ENCODE peak calls at places on chromosomes 2 and 18, in seven cellular contexts. One of them, this sample, is unnamed.

GRCh38 chr2:226885769-226886435 is 50.0 kb downstream of the RHBDD1 start:
- DNase-seq in HFF-Myc: no peak
- DNase-seq in activated CD4-positive, alpha-beta T cell treated with anti-CD3 and anti-CD28 coated beads for 24 hours: no peak
- DNase-seq in posterior cingulate gyrus: no peak
- DNase-seq in retina: no peak
- DNase-seq in activated CD4-positive, alpha-beta memory T cell treated with anti-CD3 and anti-CD28 coated beads, Interleukin-2, amount 10 ng/mL, durations not matched to agents 7 days and 5 days: no peak
- DNase-seq in stimulated activated naive B cell treated with anti-CD40 and anti-IgM and Interleukin-4, amounts not matched to agents 10 μg/mL and 1 μg/mL and 100 μg/mL, for 72 hours: no peak
- DNase-seq in this sample: no peak

GRCh38 chr2:101546376-101547058 is 71.6 kb upstream of the RFX8 start:
- DNase-seq in HFF-Myc: no peak
- DNase-seq in activated CD4-positive, alpha-beta T cell treated with anti-CD3 and anti-CD28 coated beads for 24 hours: no peak
- DNase-seq in posterior cingulate gyrus: no peak
- DNase-seq in retina: no peak
- DNase-seq in activated CD4-positive, alpha-beta memory T cell treated with anti-CD3 and anti-CD28 coated beads, Interleukin-2, amount 10 ng/mL, durations not matched to agents 7 days and 5 days: no peak
- DNase-seq in stimulated activated naive B cell treated with anti-CD40 and anti-IgM and Interleukin-4, amounts not matched to agents 10 μg/mL and 1 μg/mL and 100 μg/mL, for 72 hours: no peak
- DNase-seq in this sample: no peak

GRCh38 chr18:44823782-44824181 is 143.1 kb downstream of the SETBP1 start:
- DNase-seq in HFF-Myc: no peak
- DNase-seq in activated CD4-positive, alpha-beta T cell treated with anti-CD3 and anti-CD28 coated beads for 24 hours: no peak
- DNase-seq in posterior cingulate gyrus: no peak
- DNase-seq in retina: no peak
- DNase-seq in activated CD4-positive, alpha-beta memory T cell treated with anti-CD3 and anti-CD28 coated beads, Interleukin-2, amount 10 ng/mL, durations not matched to agents 7 days and 5 days: no peak
- DNase-seq in stimulated activated naive B cell treated with anti-CD40 and anti-IgM and Interleukin-4, amounts not matched to agents 10 μg/mL and 1 μg/mL and 100 μg/mL, for 72 hours: no peak
- DNase-seq in this sample: no peak

GRCh38 chr2:100126897-100127401 is 15.4 kb downstream of the AFF3 start:
- DNase-seq in HFF-Myc: no peak
- DNase-seq in activated CD4-positive, alpha-beta T cell treated with anti-CD3 and anti-CD28 coated beads for 24 hours: no peak
- DNase-seq in posterior cingulate gyrus: no peak
- DNase-seq in retina: peak; percentile 17
- DNase-seq in activated CD4-positive, alpha-beta memory T cell treated with anti-CD3 and anti-CD28 coated beads, Interleukin-2, amount 10 ng/mL, durations not matched to agents 7 days and 5 days: no peak
- DNase-seq in stimulated activated naive B cell treated with anti-CD40 and anti-IgM and Interleukin-4, amounts not matched to agents 10 μg/mL and 1 μg/mL and 100 μg/mL, for 72 hours: no peak
- DNase-seq in this sample: no peak

GRCh38 chr2:14231499-14231898 is 401.0 kb upstream of the LRATD1 start:
- DNase-seq in HFF-Myc: no peak
- DNase-seq in activated CD4-positive, alpha-beta T cell treated with anti-CD3 and anti-CD28 coated beads for 24 hours: no peak
- DNase-seq in posterior cingulate gyrus: no peak
- DNase-seq in retina: no peak
- DNase-seq in activated CD4-positive, alpha-beta memory T cell treated with anti-CD3 and anti-CD28 coated beads, Interleukin-2, amount 10 ng/mL, durations not matched to agents 7 days and 5 days: no peak
- DNase-seq in stimulated activated naive B cell treated with anti-CD40 and anti-IgM and Interleukin-4, amounts not matched to agents 10 μg/mL and 1 μg/mL and 100 μg/mL, for 72 hours: no peak
- DNase-seq in this sample: no peak

GRCh38 chr2:102100371-102101096 is 42.0 kb upstream of the IL1R1 start:
- DNase-seq in HFF-Myc: no peak
- DNase-seq in activated CD4-positive, alpha-beta T cell treated with anti-CD3 and anti-CD28 coated beads for 24 hours: no peak
- DNase-seq in posterior cingulate gyrus: no peak
- DNase-seq in retina: no peak
- DNase-seq in activated CD4-positive, alpha-beta memory T cell treated with anti-CD3 and anti-CD28 coated beads, Interleukin-2, amount 10 ng/mL, durations not matched to agents 7 days and 5 days: no peak
- DNase-seq in stimulated activated naive B cell treated with anti-CD40 and anti-IgM and Interleukin-4, amounts not matched to agents 10 μg/mL and 1 μg/mL and 100 μg/mL, for 72 hours: no peak
- DNase-seq in this sample: no peak

GRCh38 chr2:240480834-240481623 is 45.6 kb downstream of the GPC1 start:
- DNase-seq in HFF-Myc: no peak
- DNase-seq in activated CD4-positive, alpha-beta T cell treated with anti-CD3 and anti-CD28 coated beads for 24 hours: no peak
- DNase-seq in posterior cingulate gyrus: no peak
- DNase-seq in retina: no peak
- DNase-seq in activated CD4-positive, alpha-beta memory T cell treated with anti-CD3 and anti-CD28 coated beads, Interleukin-2, amount 10 ng/mL, durations not matched to agents 7 days and 5 days: peak; percentile 9
- DNase-seq in stimulated activated naive B cell treated with anti-CD40 and anti-IgM and Interleukin-4, amounts not matched to agents 10 μg/mL and 1 μg/mL and 100 μg/mL, for 72 hours: no peak
- DNase-seq in this sample: no peak

GRCh38 chr18:77608807-77609206 is 359.2 kb downstream of the GALR1 start:
- DNase-seq in HFF-Myc: no peak
- DNase-seq in activated CD4-positive, alpha-beta T cell treated with anti-CD3 and anti-CD28 coated beads for 24 hours: no peak
- DNase-seq in posterior cingulate gyrus: no peak
- DNase-seq in retina: no peak
- DNase-seq in activated CD4-positive, alpha-beta memory T cell treated with anti-CD3 and anti-CD28 coated beads, Interleukin-2, amount 10 ng/mL, durations not matched to agents 7 days and 5 days: no peak
- DNase-seq in stimulated activated naive B cell treated with anti-CD40 and anti-IgM and Interleukin-4, amounts not matched to agents 10 μg/mL and 1 μg/mL and 100 μg/mL, for 72 hours: no peak
- DNase-seq in this sample: no peak

GRCh38 chr2:181457121-181457740 is at the start of gene ITGA4:
- DNase-seq in HFF-Myc: peak; percentile 39
- DNase-seq in activated CD4-positive, alpha-beta T cell treated with anti-CD3 and anti-CD28 coated beads for 24 hours: peak; percentile 73
- DNase-seq in posterior cingulate gyrus: peak; percentile 35
- DNase-seq in retina: peak; percentile 92
- DNase-seq in activated CD4-positive, alpha-beta memory T cell treated with anti-CD3 and anti-CD28 coated beads, Interleukin-2, amount 10 ng/mL, durations not matched to agents 7 days and 5 days: peak; percentile 90
- DNase-seq in stimulated activated naive B cell treated with anti-CD40 and anti-IgM and Interleukin-4, amounts not matched to agents 10 μg/mL and 1 μg/mL and 100 μg/mL, for 72 hours: peak; percentile 85
- DNase-seq in this sample: peak; percentile 61

GRCh38 chr2:26721267-26722032 is 28.9 kb downstream of the KCNK3 start:
- DNase-seq in HFF-Myc: no peak
- DNase-seq in activated CD4-positive, alpha-beta T cell treated with anti-CD3 and anti-CD28 coated beads for 24 hours: no peak
- DNase-seq in posterior cingulate gyrus: no peak
- DNase-seq in retina: peak; percentile 62
- DNase-seq in activated CD4-positive, alpha-beta memory T cell treated with anti-CD3 and anti-CD28 coated beads, Interleukin-2, amount 10 ng/mL, durations not matched to agents 7 days and 5 days: no peak
- DNase-seq in stimulated activated naive B cell treated with anti-CD40 and anti-IgM and Interleukin-4, amounts not matched to agents 10 μg/mL and 1 μg/mL and 100 μg/mL, for 72 hours: no peak
- DNase-seq in this sample: no peak

GRCh38 chr2:23520256-23520655 is 135.3 kb downstream of the KLHL29 start:
- DNase-seq in HFF-Myc: no peak
- DNase-seq in activated CD4-positive, alpha-beta T cell treated with anti-CD3 and anti-CD28 coated beads for 24 hours: no peak
- DNase-seq in posterior cingulate gyrus: no peak
- DNase-seq in retina: no peak
- DNase-seq in activated CD4-positive, alpha-beta memory T cell treated with anti-CD3 and anti-CD28 coated beads, Interleukin-2, amount 10 ng/mL, durations not matched to agents 7 days and 5 days: no peak
- DNase-seq in stimulated activated naive B cell treated with anti-CD40 and anti-IgM and Interleukin-4, amounts not matched to agents 10 μg/mL and 1 μg/mL and 100 μg/mL, for 72 hours: no peak
- DNase-seq in this sample: no peak

GRCh38 chr2:121335294-121336290 is 50.6 kb upstream of the TFCP2L1 start:
- DNase-seq in HFF-Myc: no peak
- DNase-seq in activated CD4-positive, alpha-beta T cell treated with anti-CD3 and anti-CD28 coated beads for 24 hours: no peak
- DNase-seq in posterior cingulate gyrus: no peak
- DNase-seq in retina: no peak
- DNase-seq in activated CD4-positive, alpha-beta memory T cell treated with anti-CD3 and anti-CD28 coated beads, Interleukin-2, amount 10 ng/mL, durations not matched to agents 7 days and 5 days: no peak
- DNase-seq in stimulated activated naive B cell treated with anti-CD40 and anti-IgM and Interleukin-4, amounts not matched to agents 10 μg/mL and 1 μg/mL and 100 μg/mL, for 72 hours: no peak
- DNase-seq in this sample: no peak

GRCh38 chr2:109185801-109186570 is 57.0 kb downstream of the SH3RF3 start:
- DNase-seq in HFF-Myc: no peak
- DNase-seq in activated CD4-positive, alpha-beta T cell treated with anti-CD3 and anti-CD28 coated beads for 24 hours: no peak
- DNase-seq in posterior cingulate gyrus: no peak
- DNase-seq in retina: no peak
- DNase-seq in activated CD4-positive, alpha-beta memory T cell treated with anti-CD3 and anti-CD28 coated beads, Interleukin-2, amount 10 ng/mL, durations not matched to agents 7 days and 5 days: no peak
- DNase-seq in stimulated activated naive B cell treated with anti-CD40 and anti-IgM and Interleukin-4, amounts not matched to agents 10 μg/mL and 1 μg/mL and 100 μg/mL, for 72 hours: no peak
- DNase-seq in this sample: no peak

GRCh38 chr2:146837857-146838256 is 1007.0 kb upstream of the ACVR2A start:
- DNase-seq in HFF-Myc: no peak
- DNase-seq in activated CD4-positive, alpha-beta T cell treated with anti-CD3 and anti-CD28 coated beads for 24 hours: no peak
- DNase-seq in posterior cingulate gyrus: no peak
- DNase-seq in retina: no peak
- DNase-seq in activated CD4-positive, alpha-beta memory T cell treated with anti-CD3 and anti-CD28 coated beads, Interleukin-2, amount 10 ng/mL, durations not matched to agents 7 days and 5 days: no peak
- DNase-seq in stimulated activated naive B cell treated with anti-CD40 and anti-IgM and Interleukin-4, amounts not matched to agents 10 μg/mL and 1 μg/mL and 100 μg/mL, for 72 hours: no peak
- DNase-seq in this sample: no peak

GRCh38 chr18:21599585-21600525 is 649 bp downstream of the ESCO1 start:
- DNase-seq in HFF-Myc: peak; percentile 2
- DNase-seq in activated CD4-positive, alpha-beta T cell treated with anti-CD3 and anti-CD28 coated beads for 24 hours: peak; percentile 31
- DNase-seq in posterior cingulate gyrus: peak; percentile 27
- DNase-seq in retina: no peak
- DNase-seq in activated CD4-positive, alpha-beta memory T cell treated with anti-CD3 and anti-CD28 coated beads, Interleukin-2, amount 10 ng/mL, durations not matched to agents 7 days and 5 days: peak; percentile 28
- DNase-seq in stimulated activated naive B cell treated with anti-CD40 and anti-IgM and Interleukin-4, amounts not matched to agents 10 μg/mL and 1 μg/mL and 100 μg/mL, for 72 hours: no peak
- DNase-seq in this sample: no peak

GRCh38 chr2:222334914-222335313 is 36.1 kb upstream of the PAX3 start:
- DNase-seq in HFF-Myc: no peak
- DNase-seq in activated CD4-positive, alpha-beta T cell treated with anti-CD3 and anti-CD28 coated beads for 24 hours: no peak
- DNase-seq in posterior cingulate gyrus: no peak
- DNase-seq in retina: no peak
- DNase-seq in activated CD4-positive, alpha-beta memory T cell treated with anti-CD3 and anti-CD28 coated beads, Interleukin-2, amount 10 ng/mL, durations not matched to agents 7 days and 5 days: no peak
- DNase-seq in stimulated activated naive B cell treated with anti-CD40 and anti-IgM and Interleukin-4, amounts not matched to agents 10 μg/mL and 1 μg/mL and 100 μg/mL, for 72 hours: no peak
- DNase-seq in this sample: no peak

GRCh38 chr2:160266078-160266551 is 66.0 kb upstream of the ITGB6 start:
- DNase-seq in HFF-Myc: no peak
- DNase-seq in activated CD4-positive, alpha-beta T cell treated with anti-CD3 and anti-CD28 coated beads for 24 hours: no peak
- DNase-seq in posterior cingulate gyrus: no peak
- DNase-seq in retina: no peak
- DNase-seq in activated CD4-positive, alpha-beta memory T cell treated with anti-CD3 and anti-CD28 coated beads, Interleukin-2, amount 10 ng/mL, durations not matched to agents 7 days and 5 days: no peak
- DNase-seq in stimulated activated naive B cell treated with anti-CD40 and anti-IgM and Interleukin-4, amounts not matched to agents 10 μg/mL and 1 μg/mL and 100 μg/mL, for 72 hours: no peak
- DNase-seq in this sample: no peak

GRCh38 chr18:10234281-10234680 is 220.2 kb upstream of the APCDD1 start:
- DNase-seq in HFF-Myc: no peak
- DNase-seq in activated CD4-positive, alpha-beta T cell treated with anti-CD3 and anti-CD28 coated beads for 24 hours: no peak
- DNase-seq in posterior cingulate gyrus: no peak
- DNase-seq in retina: no peak
- DNase-seq in activated CD4-positive, alpha-beta memory T cell treated with anti-CD3 and anti-CD28 coated beads, Interleukin-2, amount 10 ng/mL, durations not matched to agents 7 days and 5 days: no peak
- DNase-seq in stimulated activated naive B cell treated with anti-CD40 and anti-IgM and Interleukin-4, amounts not matched to agents 10 μg/mL and 1 μg/mL and 100 μg/mL, for 72 hours: no peak
- DNase-seq in this sample: no peak

GRCh38 chr2:236818281-236819045 is 248.8 kb downstream of the ACKR3 start:
- DNase-seq in HFF-Myc: no peak
- DNase-seq in activated CD4-positive, alpha-beta T cell treated with anti-CD3 and anti-CD28 coated beads for 24 hours: no peak
- DNase-seq in posterior cingulate gyrus: no peak
- DNase-seq in retina: no peak
- DNase-seq in activated CD4-positive, alpha-beta memory T cell treated with anti-CD3 and anti-CD28 coated beads, Interleukin-2, amount 10 ng/mL, durations not matched to agents 7 days and 5 days: no peak
- DNase-seq in stimulated activated naive B cell treated with anti-CD40 and anti-IgM and Interleukin-4, amounts not matched to agents 10 μg/mL and 1 μg/mL and 100 μg/mL, for 72 hours: no peak
- DNase-seq in this sample: no peak

GRCh38 chr2:54401592-54401991 is 54.5 kb upstream of the SPTBN1 start:
- DNase-seq in HFF-Myc: no peak
- DNase-seq in activated CD4-positive, alpha-beta T cell treated with anti-CD3 and anti-CD28 coated beads for 24 hours: no peak
- DNase-seq in posterior cingulate gyrus: no peak
- DNase-seq in retina: no peak
- DNase-seq in activated CD4-positive, alpha-beta memory T cell treated with anti-CD3 and anti-CD28 coated beads, Interleukin-2, amount 10 ng/mL, durations not matched to agents 7 days and 5 days: no peak
- DNase-seq in stimulated activated naive B cell treated with anti-CD40 and anti-IgM and Interleukin-4, amounts not matched to agents 10 μg/mL and 1 μg/mL and 100 μg/mL, for 72 hours: no peak
- DNase-seq in this sample: no peak

GRCh38 chr18:11747731-11748130 is 58.7 kb downstream of the GNAL start:
- DNase-seq in HFF-Myc: no peak
- DNase-seq in activated CD4-positive, alpha-beta T cell treated with anti-CD3 and anti-CD28 coated beads for 24 hours: no peak
- DNase-seq in posterior cingulate gyrus: no peak
- DNase-seq in retina: peak; percentile 31
- DNase-seq in activated CD4-positive, alpha-beta memory T cell treated with anti-CD3 and anti-CD28 coated beads, Interleukin-2, amount 10 ng/mL, durations not matched to agents 7 days and 5 days: no peak
- DNase-seq in stimulated activated naive B cell treated with anti-CD40 and anti-IgM and Interleukin-4, amounts not matched to agents 10 μg/mL and 1 μg/mL and 100 μg/mL, for 72 hours: no peak
- DNase-seq in this sample: no peak

GRCh38 chr2:27324720-27325119 is 1.8 kb upstream of the MPV17 start:
- DNase-seq in HFF-Myc: no peak
- DNase-seq in activated CD4-positive, alpha-beta T cell treated with anti-CD3 and anti-CD28 coated beads for 24 hours: no peak
- DNase-seq in posterior cingulate gyrus: no peak
- DNase-seq in retina: no peak
- DNase-seq in activated CD4-positive, alpha-beta memory T cell treated with anti-CD3 and anti-CD28 coated beads, Interleukin-2, amount 10 ng/mL, durations not matched to agents 7 days and 5 days: no peak
- DNase-seq in stimulated activated naive B cell treated with anti-CD40 and anti-IgM and Interleukin-4, amounts not matched to agents 10 μg/mL and 1 μg/mL and 100 μg/mL, for 72 hours: no peak
- DNase-seq in this sample: no peak

GRCh38 chr18:801137-801536 is 10.9 kb downstream of the YES1 start:
- DNase-seq in HFF-Myc: no peak
- DNase-seq in activated CD4-positive, alpha-beta T cell treated with anti-CD3 and anti-CD28 coated beads for 24 hours: no peak
- DNase-seq in posterior cingulate gyrus: no peak
- DNase-seq in retina: no peak
- DNase-seq in activated CD4-positive, alpha-beta memory T cell treated with anti-CD3 and anti-CD28 coated beads, Interleukin-2, amount 10 ng/mL, durations not matched to agents 7 days and 5 days: no peak
- DNase-seq in stimulated activated naive B cell treated with anti-CD40 and anti-IgM and Interleukin-4, amounts not matched to agents 10 μg/mL and 1 μg/mL and 100 μg/mL, for 72 hours: no peak
- DNase-seq in this sample: no peak

GRCh38 chr2:79741044-79741443 is 228.2 kb downstream of the CTNNA2 start:
- DNase-seq in HFF-Myc: no peak
- DNase-seq in activated CD4-positive, alpha-beta T cell treated with anti-CD3 and anti-CD28 coated beads for 24 hours: no peak
- DNase-seq in posterior cingulate gyrus: no peak
- DNase-seq in retina: no peak
- DNase-seq in activated CD4-positive, alpha-beta memory T cell treated with anti-CD3 and anti-CD28 coated beads, Interleukin-2, amount 10 ng/mL, durations not matched to agents 7 days and 5 days: no peak
- DNase-seq in stimulated activated naive B cell treated with anti-CD40 and anti-IgM and Interleukin-4, amounts not matched to agents 10 μg/mL and 1 μg/mL and 100 μg/mL, for 72 hours: no peak
- DNase-seq in this sample: no peak

GRCh38 chr2:71814885-71815284 is 332.8 kb downstream of the CYP26B1 start:
- DNase-seq in HFF-Myc: no peak
- DNase-seq in activated CD4-positive, alpha-beta T cell treated with anti-CD3 and anti-CD28 coated beads for 24 hours: no peak
- DNase-seq in posterior cingulate gyrus: no peak
- DNase-seq in retina: no peak
- DNase-seq in activated CD4-positive, alpha-beta memory T cell treated with anti-CD3 and anti-CD28 coated beads, Interleukin-2, amount 10 ng/mL, durations not matched to agents 7 days and 5 days: no peak
- DNase-seq in stimulated activated naive B cell treated with anti-CD40 and anti-IgM and Interleukin-4, amounts not matched to agents 10 μg/mL and 1 μg/mL and 100 μg/mL, for 72 hours: no peak
- DNase-seq in this sample: no peak

GRCh38 chr2:105450495-105450894 is 51.6 kb upstream of the FHL2 start:
- DNase-seq in HFF-Myc: no peak
- DNase-seq in activated CD4-positive, alpha-beta T cell treated with anti-CD3 and anti-CD28 coated beads for 24 hours: no peak
- DNase-seq in posterior cingulate gyrus: no peak
- DNase-seq in retina: no peak
- DNase-seq in activated CD4-positive, alpha-beta memory T cell treated with anti-CD3 and anti-CD28 coated beads, Interleukin-2, amount 10 ng/mL, durations not matched to agents 7 days and 5 days: no peak
- DNase-seq in stimulated activated naive B cell treated with anti-CD40 and anti-IgM and Interleukin-4, amounts not matched to agents 10 μg/mL and 1 μg/mL and 100 μg/mL, for 72 hours: no peak
- DNase-seq in this sample: no peak

GRCh38 chr18:2905802-2906521 is 59.2 kb downstream of the EMILIN2 start:
- DNase-seq in HFF-Myc: no peak
- DNase-seq in activated CD4-positive, alpha-beta T cell treated with anti-CD3 and anti-CD28 coated beads for 24 hours: peak; percentile 52
- DNase-seq in posterior cingulate gyrus: no peak
- DNase-seq in retina: peak; percentile 76
- DNase-seq in activated CD4-positive, alpha-beta memory T cell treated with anti-CD3 and anti-CD28 coated beads, Interleukin-2, amount 10 ng/mL, durations not matched to agents 7 days and 5 days: peak; percentile 53
- DNase-seq in stimulated activated naive B cell treated with anti-CD40 and anti-IgM and Interleukin-4, amounts not matched to agents 10 μg/mL and 1 μg/mL and 100 μg/mL, for 72 hours: peak; percentile 18
- DNase-seq in this sample: no peak

GRCh38 chr2:127091886-127092285 is 15.1 kb downstream of the BIN1 start:
- DNase-seq in HFF-Myc: no peak
- DNase-seq in activated CD4-positive, alpha-beta T cell treated with anti-CD3 and anti-CD28 coated beads for 24 hours: no peak
- DNase-seq in posterior cingulate gyrus: no peak
- DNase-seq in retina: no peak
- DNase-seq in activated CD4-positive, alpha-beta memory T cell treated with anti-CD3 and anti-CD28 coated beads, Interleukin-2, amount 10 ng/mL, durations not matched to agents 7 days and 5 days: no peak
- DNase-seq in stimulated activated naive B cell treated with anti-CD40 and anti-IgM and Interleukin-4, amounts not matched to agents 10 μg/mL and 1 μg/mL and 100 μg/mL, for 72 hours: no peak
- DNase-seq in this sample: no peak

GRCh38 chr2:138497294-138497693 is 4.3 kb upstream of the SPOPL start:
- DNase-seq in HFF-Myc: no peak
- DNase-seq in activated CD4-positive, alpha-beta T cell treated with anti-CD3 and anti-CD28 coated beads for 24 hours: no peak
- DNase-seq in posterior cingulate gyrus: no peak
- DNase-seq in retina: no peak
- DNase-seq in activated CD4-positive, alpha-beta memory T cell treated with anti-CD3 and anti-CD28 coated beads, Interleukin-2, amount 10 ng/mL, durations not matched to agents 7 days and 5 days: no peak
- DNase-seq in stimulated activated naive B cell treated with anti-CD40 and anti-IgM and Interleukin-4, amounts not matched to agents 10 μg/mL and 1 μg/mL and 100 μg/mL, for 72 hours: no peak
- DNase-seq in this sample: no peak

GRCh38 chr18:56306793-56307192 is 331.6 kb downstream of the TXNL1 start:
- DNase-seq in HFF-Myc: no peak
- DNase-seq in activated CD4-positive, alpha-beta T cell treated with anti-CD3 and anti-CD28 coated beads for 24 hours: no peak
- DNase-seq in posterior cingulate gyrus: no peak
- DNase-seq in retina: no peak
- DNase-seq in activated CD4-positive, alpha-beta memory T cell treated with anti-CD3 and anti-CD28 coated beads, Interleukin-2, amount 10 ng/mL, durations not matched to agents 7 days and 5 days: no peak
- DNase-seq in stimulated activated naive B cell treated with anti-CD40 and anti-IgM and Interleukin-4, amounts not matched to agents 10 μg/mL and 1 μg/mL and 100 μg/mL, for 72 hours: no peak
- DNase-seq in this sample: no peak

GRCh38 chr2:195486987-195487644 is 169.9 kb upstream of the SLC39A10 start:
- DNase-seq in HFF-Myc: no peak
- DNase-seq in activated CD4-positive, alpha-beta T cell treated with anti-CD3 and anti-CD28 coated beads for 24 hours: no peak
- DNase-seq in posterior cingulate gyrus: no peak
- DNase-seq in retina: no peak
- DNase-seq in activated CD4-positive, alpha-beta memory T cell treated with anti-CD3 and anti-CD28 coated beads, Interleukin-2, amount 10 ng/mL, durations not matched to agents 7 days and 5 days: peak; percentile 30
- DNase-seq in stimulated activated naive B cell treated with anti-CD40 and anti-IgM and Interleukin-4, amounts not matched to agents 10 μg/mL and 1 μg/mL and 100 μg/mL, for 72 hours: no peak
- DNase-seq in this sample: no peak

GRCh38 chr2:120589782-120590608 is 145.7 kb upstream of the GLI2 start:
- DNase-seq in HFF-Myc: peak; percentile 87
- DNase-seq in activated CD4-positive, alpha-beta T cell treated with anti-CD3 and anti-CD28 coated beads for 24 hours: no peak
- DNase-seq in posterior cingulate gyrus: no peak
- DNase-seq in retina: no peak
- DNase-seq in activated CD4-positive, alpha-beta memory T cell treated with anti-CD3 and anti-CD28 coated beads, Interleukin-2, amount 10 ng/mL, durations not matched to agents 7 days and 5 days: no peak
- DNase-seq in stimulated activated naive B cell treated with anti-CD40 and anti-IgM and Interleukin-4, amounts not matched to agents 10 μg/mL and 1 μg/mL and 100 μg/mL, for 72 hours: no peak
- DNase-seq in this sample: no peak

GRCh38 chr2:102277202-102277700 is 34.1 kb upstream of the IL1RL1 start:
- DNase-seq in HFF-Myc: no peak
- DNase-seq in activated CD4-positive, alpha-beta T cell treated with anti-CD3 and anti-CD28 coated beads for 24 hours: no peak
- DNase-seq in posterior cingulate gyrus: no peak
- DNase-seq in retina: no peak
- DNase-seq in activated CD4-positive, alpha-beta memory T cell treated with anti-CD3 and anti-CD28 coated beads, Interleukin-2, amount 10 ng/mL, durations not matched to agents 7 days and 5 days: no peak
- DNase-seq in stimulated activated naive B cell treated with anti-CD40 and anti-IgM and Interleukin-4, amounts not matched to agents 10 μg/mL and 1 μg/mL and 100 μg/mL, for 72 hours: no peak
- DNase-seq in this sample: no peak